ENCODE peak calls at places on chromosomes 7 and 10, in four cellular contexts. One of them, this sample, is unnamed.

GRCh38 chr10:32445036-32445435 is 904 bp upstream of the CCDC7 start:
- DNase-seq in K562: no peak
- DNase-seq in HepG2: no peak
- DNase-seq in HCT116: no peak
- DNase-seq in this sample: no peak

GRCh38 chr7:149209518-149210269 is 14.3 kb downstream of the ZNF282 start:
- DNase-seq in K562: peak; percentile 87
- DNase-seq in HepG2: peak; percentile 44
- DNase-seq in HCT116: peak; percentile 40
- DNase-seq in this sample: peak; percentile 38

GRCh38 chr10:104330168-104331117 is 7.8 kb downstream of the ITPRIP start:
- DNase-seq in HepG2: peak; percentile 25
- DNase-seq in K562: no peak
- DNase-seq in HCT116: no peak
- DNase-seq in this sample: no peak

GRCh38 chr10:71623098-71623985 is 96.2 kb downstream of the C10orf105 start:
- DNase-seq in HepG2: no peak
- DNase-seq in K562: peak; percentile 81
- DNase-seq in HCT116: no peak
- DNase-seq in this sample: no peak

GRCh38 chr7:39353615-39354376 is 212.4 kb upstream of the YAE1 start:
- DNase-seq in HepG2: no peak
- DNase-seq in HCT116: no peak
- DNase-seq in K562: no peak
- DNase-seq in this sample: no peak

GRCh38 chr10:114519306-114519669 is 115.0 kb upstream of the AFAP1L2 start:
- DNase-seq in HepG2: no peak
- DNase-seq in HCT116: peak; percentile 35
- DNase-seq in K562: no peak
- DNase-seq in this sample: peak; percentile 33

GRCh38 chr7:135801045-135801693 is 52.6 kb upstream of the FAM180A start:
- DNase-seq in K562: peak; percentile 75
- DNase-seq in HCT116: peak; percentile 58
- DNase-seq in HepG2: peak; percentile 65
- DNase-seq in this sample: peak; percentile 56

GRCh38 chr10:132193907-132194552 is 7.3 kb downstream of the DPYSL4 start:
- DNase-seq in HCT116: no peak
- DNase-seq in K562: peak; percentile 53
- DNase-seq in HepG2: peak; percentile 17
- DNase-seq in this sample: no peak

GRCh38 chr10:6269953-6270867 is 67.5 kb downstream of the PFKFB3 start:
- DNase-seq in HCT116: no peak
- DNase-seq in HepG2: no peak
- DNase-seq in K562: no peak
- DNase-seq in this sample: no peak

GRCh38 chr7:138935438-138936079 is 45.6 kb downstream of the KIAA1549 start:
- DNase-seq in HCT116: peak; percentile 55
- DNase-seq in K562: no peak
- DNase-seq in HepG2: no peak
- DNase-seq in this sample: peak; percentile 87

GRCh38 chr10:123743441-123744225 is 77.5 kb downstream of the GPR26 start:
- DNase-seq in HCT116: no peak
- DNase-seq in K562: no peak
- DNase-seq in HepG2: no peak
- DNase-seq in this sample: no peak

GRCh38 chr7:106129291-106129690 is 17.2 kb upstream of the SYPL1 start:
- DNase-seq in K562: no peak
- DNase-seq in HepG2: no peak
- DNase-seq in HCT116: no peak
- DNase-seq in this sample: no peak

GRCh38 chr10:114404171-114405010 is at the start of gene AFAP1L2:
- DNase-seq in HepG2: no peak
- DNase-seq in K562: peak; percentile 10
- DNase-seq in HCT116: no peak
- DNase-seq in this sample: no peak

GRCh38 chr10:124694467-124695195 is 49.5 kb downstream of the FAM53B start:
- DNase-seq in HCT116: no peak
- DNase-seq in K562: no peak
- DNase-seq in HepG2: no peak
- DNase-seq in this sample: no peak

GRCh38 chr10:109931153-109931552 is 7.8 kb upstream of the XPNPEP1 start:
- DNase-seq in HCT116: no peak
- DNase-seq in K562: no peak
- DNase-seq in HepG2: no peak
- DNase-seq in this sample: no peak

GRCh38 chr7:117834983-117835664 is 38.1 kb downstream of the CTTNBP2 start:
- DNase-seq in HepG2: no peak
- DNase-seq in HCT116: no peak
- DNase-seq in K562: no peak
- DNase-seq in this sample: no peak

GRCh38 chr7:35261476-35262285 is 7.8 kb upstream of the TBX20 start:
- DNase-seq in HepG2: no peak
- DNase-seq in HCT116: no peak
- DNase-seq in K562: no peak
- DNase-seq in this sample: no peak

GRCh38 chr10:50585921-50586739 is 37.6 kb downstream of the SGMS1 start:
- DNase-seq in K562: peak; percentile 77
- DNase-seq in HepG2: no peak
- DNase-seq in HCT116: peak; percentile 77
- DNase-seq in this sample: no peak

GRCh38 chr10:112532053-112532658 is 85.1 kb downstream of the VTI1A start:
- DNase-seq in K562: no peak
- DNase-seq in HCT116: no peak
- DNase-seq in HepG2: no peak
- DNase-seq in this sample: no peak

GRCh38 chr7:139254728-139255127 is 23.7 kb downstream of the UBN2 start:
- DNase-seq in K562: no peak
- DNase-seq in HepG2: peak; percentile 49
- DNase-seq in HCT116: no peak
- DNase-seq in this sample: no peak

GRCh38 chr10:130003166-130003565 is 39.1 kb upstream of the EBF3 start:
- DNase-seq in HepG2: no peak
- DNase-seq in HCT116: no peak
- DNase-seq in K562: no peak
- DNase-seq in this sample: no peak

GRCh38 chr7:78280276-78280675 is 481.7 kb downstream of the PHTF2 start:
- DNase-seq in HCT116: no peak
- DNase-seq in HepG2: no peak
- DNase-seq in K562: no peak
- DNase-seq in this sample: no peak

GRCh38 chr7:149728491-149729375 is 44.7 kb downstream of the ZNF467 start:
- DNase-seq in HCT116: no peak
- DNase-seq in HepG2: no peak
- DNase-seq in K562: no peak
- DNase-seq in this sample: no peak

GRCh38 chr7:43785425-43785824 is 26.9 kb downstream of the BLVRA start:
- DNase-seq in HepG2: no peak
- DNase-seq in K562: no peak
- DNase-seq in HCT116: no peak
- DNase-seq in this sample: no peak
- TF ChIP-seq REST in HepG2: no peak
- TF ChIP-seq REST in K562: no peak
- TF ChIP-seq REST in HCT116: no peak
- TF ChIP-seq REST in this sample: no peak

GRCh38 chr7:73721237-73721848 is 1.9 kb upstream of the STX1A start:
- DNase-seq in K562: no peak
- DNase-seq in HCT116: no peak
- DNase-seq in HepG2: no peak
- DNase-seq in this sample: no peak
- TF ChIP-seq TCF7L2 in K562: no peak
- TF ChIP-seq TCF7L2 in HCT116: no peak
- TF ChIP-seq TCF7L2 in HepG2: no peak
- TF ChIP-seq TCF7L2 in this sample: no peak

DNA sequence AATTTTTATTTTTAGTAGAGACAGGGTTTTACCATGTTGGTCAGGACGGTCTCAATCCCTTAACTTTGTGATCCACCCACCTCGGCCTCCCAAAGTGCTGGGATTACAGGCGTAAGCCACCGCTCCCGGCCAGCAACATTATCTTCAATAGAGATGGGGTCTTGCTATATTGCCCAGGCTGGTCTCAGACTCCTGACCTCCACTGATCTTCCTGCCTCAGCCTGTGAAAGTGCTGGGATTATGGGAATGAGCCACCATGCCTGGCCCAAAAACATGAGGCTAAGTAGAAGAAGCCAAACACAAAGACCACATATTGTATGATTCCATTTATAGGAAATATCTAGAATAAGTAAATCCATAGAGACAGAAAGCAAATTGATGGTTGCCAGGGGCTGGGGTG is 19.1 kb upstream of the CYTH3 start:
- DNase-seq in K562: no peak
- DNase-seq in HCT116: no peak
- DNase-seq in HepG2: no peak
- DNase-seq in this sample: no peak
- H3K27ac ChIP-seq in K562: no peak overlapping the region
- H3K27ac ChIP-seq in HCT116: no peak overlapping the region
- H3K27ac ChIP-seq in HepG2: no peak overlapping the region
- H3K27ac ChIP-seq in this sample: no peak overlapping the region

DNA sequence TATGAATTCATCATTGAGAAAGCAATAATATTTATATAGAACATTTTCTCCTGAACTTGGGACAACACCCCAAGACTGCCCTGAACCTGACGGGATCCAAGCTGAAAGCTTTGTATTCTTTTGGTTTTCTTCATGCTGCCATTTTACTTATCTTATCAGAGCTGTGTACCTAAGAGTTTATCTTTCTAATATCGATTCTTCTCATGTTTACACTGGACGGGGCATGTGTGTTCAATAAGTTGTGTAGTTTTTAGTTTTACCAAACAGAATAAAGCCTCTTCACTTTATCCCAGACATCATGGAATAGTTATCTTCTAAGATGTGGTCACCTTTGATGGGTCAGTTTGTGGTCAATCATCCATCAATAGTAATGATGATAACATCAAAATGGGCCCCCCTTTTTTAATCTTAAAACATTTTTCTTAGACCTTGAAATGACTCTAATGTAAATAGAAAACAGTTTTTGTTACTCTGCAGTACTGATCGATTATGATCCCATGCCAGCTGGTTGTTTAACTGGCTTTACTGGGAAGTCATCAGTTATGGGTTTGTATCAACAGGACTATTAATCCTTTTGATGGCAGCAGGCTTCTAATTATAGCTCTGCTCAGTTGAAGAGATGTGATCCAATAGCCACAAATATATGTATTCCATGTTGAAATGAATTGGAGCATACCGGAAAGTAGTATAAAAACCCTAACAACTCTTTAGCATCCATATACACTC is 446.1 kb downstream of the KCNMA1 start:
- DNase-seq in HCT116: no peak
- DNase-seq in K562: no peak
- DNase-seq in HepG2: no peak
- DNase-seq in this sample: no peak
- TF ChIP-seq REST in HCT116: no peak
- TF ChIP-seq REST in K562: no peak
- TF ChIP-seq REST in HepG2: no peak
- TF ChIP-seq REST in this sample: no peak

This sample was measured in Panc1.